ENCODE peak calls at places on chromosomes 11 and 22, in five cellular contexts. V is effector memory CD8-positive, alpha-beta T cell; E is GM23338; Q is stimulated activated CD4-positive, alpha-beta T cell treated with anti-CD3 and anti-CD28 coated beads, TNF-alpha, amount 100 ng/mL, for 1 hour; I is small intestine. D is an unnamed sample.

GRCh38 chr22:43555561-43556515 is 144.0 kb downstream of the MPPED1 start:
- DNase-seq in Q (no peak), E (no peak), I (no peak), V (no peak), D (no peak)

GRCh38 chr11:36317992-36318391 is 21.9 kb downstream of the PRR5L start:
- DNase-seq in V (no peak), Q (no peak), I (no peak), E (no peak), D (no peak)

GRCh38 chr11:119222308-119222707 is 16.2 kb downstream of the CBL start:
- DNase-seq in I (no peak), V (no peak), E (no peak), Q (no peak), D (peak)

GRCh38 chr11:48111941-48112340 is 104.7 kb upstream of the OR4B1 start:
- DNase-seq in I (no peak), E (no peak), V (no peak), Q (no peak), D (peak)

GRCh38 chr11:70169632-70170031 is 33.5 kb upstream of the FADD start:
- DNase-seq in E (no peak), V (no peak), Q (no peak), I (no peak), D (no peak)

GRCh38 chr11:15810079-15810478 is 546.3 kb downstream of the SOX6 start:
- DNase-seq in I (no peak), V (no peak), E (no peak), Q (no peak), D (no peak)

GRCh38 chr22:19193879-19194278 is 15.3 kb upstream of the SLC25A1 start:
- DNase-seq in I (no peak), E (no peak), V (no peak), Q (no peak), D (no peak)

GRCh38 chr11:1010006-1010405 is 26.5 kb downstream of the MUC6 start:
- DNase-seq in Q (no peak), I (no peak), V (no peak), E (no peak), D (no peak)

GRCh38 chr11:46397526-46397925 is 6.0 kb upstream of the CHRM4 start:
- DNase-seq in I (no peak), E (no peak), V (no peak), Q (no peak), D (no peak)

GRCh38 chr11:128933481-128934178 is 9.0 kb downstream of the TP53AIP1 start:
- DNase-seq in E (no peak), V (no peak), I (no peak), Q (no peak), D (no peak)

GRCh38 chr22:38066381-38067027 is 9.3 kb downstream of the PICK1 start:
- DNase-seq in V (no peak), Q (no peak), E (no peak), I (no peak), D (no peak)

GRCh38 chr22:43887391-43887790 is 4.4 kb downstream of the PNPLA5 start:
- DNase-seq in I (no peak), E (no peak), Q (no peak), V (no peak), D (no peak)

GRCh38 chr22:40414838-40415505 is 44.6 kb downstream of the SGSM3 start:
- DNase-seq in E (no peak), Q (no peak), V (no peak), I (no peak), D (no peak)

GRCh38 chr11:35626511-35626910 is 8.3 kb downstream of the FJX1 start:
- DNase-seq in Q (no peak), E (no peak), V (no peak), I (no peak), D (no peak)

GRCh38 chr22:29336751-29337490 is 21.4 kb upstream of the RASL10A start:
- DNase-seq in I (no peak), V (no peak), Q (no peak), E (no peak), D (no peak)

GRCh38 chr11:102733232-102733875 is 8.6 kb upstream of the MMP8 start:
- DNase-seq in E (peak), I (peak), V (no peak), Q (no peak), D (peak)

GRCh38 chr22:23478175-23478574 is 101.9 kb downstream of the IGLL1 start:
- DNase-seq in E (no peak), Q (no peak), I (no peak), V (no peak), D (peak)

GRCh38 chr11:16194566-16194965 is 161.8 kb downstream of the SOX6 start:
- DNase-seq in Q (no peak), I (no peak), V (no peak), E (peak), D (no peak)

GRCh38 chr11:46456269-46456668 is 64.7 kb upstream of the CHRM4 start:
- DNase-seq in E (peak), Q (no peak), I (no peak), V (no peak), D (no peak)

GRCh38 chr11:134628426-134628825 is 216.4 kb upstream of the B3GAT1 start:
- DNase-seq in E (no peak), Q (no peak), I (no peak), V (no peak), D (no peak)

GRCh38 chr22:27576815-27577564 is 224.6 kb downstream of the MN1 start:
- DNase-seq in I (no peak), Q (no peak), V (no peak), E (peak), D (peak)

GRCh38 chr11:120912504-120912903 is 111.4 kb upstream of the TBCEL start:
- DNase-seq in V (no peak), Q (no peak), I (peak), E (peak), D (peak)

GRCh38 chr22:24140357-24140756 is 40.9 kb upstream of the SUSD2 start:
- DNase-seq in I (no peak), V (no peak), E (no peak), Q (no peak), D (no peak)

GRCh38 chr22:31233001-31233400 is 20.9 kb downstream of the LIMK2 start:
- DNase-seq in E (no peak), V (no peak), Q (no peak), I (no peak), D (peak)

GRCh38 chr11:109853156-109853776 is 239.9 kb upstream of the ZC3H12C start:
- DNase-seq in Q (no peak), V (no peak), I (peak), E (peak), D (peak)

GRCh38 chr11:55942785-55943392 is 6.7 kb upstream of the OR5I1 start:
- DNase-seq in I (peak), E (peak), V (no peak), Q (no peak), D (peak)

GRCh38 chr11:1358286-1358685 is 31.4 kb upstream of the BRSK2 start:
- DNase-seq in I (no peak), V (no peak), Q (no peak), E (no peak), D (no peak)

GRCh38 chr11:691710-692590 is 3.1 kb downstream of the DEAF1 start:
- DNase-seq in V (no peak), Q (no peak), I (no peak), E (no peak), D (no peak)

GRCh38 chr11:77147668-77148321 is 19.7 kb downstream of the MYO7A start:
- DNase-seq in V (peak), E (peak), I (peak), Q (no peak), D (no peak)

GRCh38 chr11:64268687-64269379 is 15.6 kb downstream of the BAD start:
- DNase-seq in Q (no peak), I (peak), V (no peak), E (peak), D (peak)

GRCh38 chr11:10540546-10540914 is 457 bp downstream of the RNF141 start:
- DNase-seq in Q (no peak), V (no peak), E (peak), I (peak), D (peak)

GRCh38 chr22:26887456-26887855 is 230.1 kb downstream of the MIAT start:
- DNase-seq in E (peak), I (no peak), Q (no peak), V (no peak), D (peak)

GRCh38 chr11:121901853-121902252 is 214.2 kb downstream of the BLID start:
- DNase-seq in V (no peak), Q (no peak), E (no peak), I (no peak), D (no peak)

GRCh38 chr22:44931077-44931540 is 78.7 kb downstream of the PHF21B start:
- DNase-seq in V (no peak), Q (no peak), E (no peak), I (no peak), D (peak)

GRCh38 chr11:77130763-77131513 is 2.9 kb downstream of the MYO7A start:
- DNase-seq in Q (no peak), E (no peak), I (no peak), V (no peak), D (peak)

GRCh38 chr11:11965192-11965591 is 43.2 kb downstream of the DKK3 start:
- DNase-seq in E (no peak), Q (no peak), V (no peak), I (no peak), D (no peak)

GRCh38 chr11:692824-693414 is 2.1 kb downstream of the DEAF1 start:
- DNase-seq in Q (no peak), V (no peak), I (no peak), E (no peak), D (no peak)

D was measured in kidney tubule cell.